ENCODE peak calls at places on chromosomes 2 and 18, in five cellular contexts. P is fibroblast of lung, X is hepatocyte, C is keratinocyte, B is H1. Z is an unnamed sample.

GRCh38 chr2:159287733-159288132 is 1.2 kb upstream of the WDSUB1 start:
- DNase-seq in X (no peak), C (no peak), B (no peak), P (no peak), Z (no peak)

GRCh38 chr18:8052237-8052701 is 485.2 kb downstream of the PTPRM start:
- DNase-seq in B (no peak), C (no peak), X (no peak), P (peak), Z (peak)

GRCh38 chr2:212991120-212991519 is 160.3 kb downstream of the IKZF2 start:
- DNase-seq in X (no peak), C (no peak), P (no peak), B (no peak), Z (no peak)

GRCh38 chr2:169073972-169074751 is 4.8 kb downstream of the DHRS9 start:
- DNase-seq in B (no peak), X (no peak), P (peak), C (no peak), Z (no peak)

GRCh38 chr2:233404227-233404626 is 49.9 kb downstream of the DGKD start:
- DNase-seq in P (no peak), X (no peak), C (peak), B (no peak), Z (peak)

GRCh38 chr2:74947703-74948102 is 10.7 kb upstream of the POLE4 start:
- DNase-seq in C (no peak), B (no peak), X (no peak), P (no peak), Z (no peak)

GRCh38 chr2:115374981-115375380 is 932.5 kb downstream of the DPP10 start:
- DNase-seq in B (no peak), C (no peak), P (no peak), X (no peak), Z (no peak)

GRCh38 chr2:47254464-47254863 is 99.4 kb upstream of the STPG4 start:
- DNase-seq in X (no peak), B (no peak), P (no peak), C (no peak), Z (no peak)

GRCh38 chr2:208326016-208326415 is 60.0 kb downstream of the PIKFYVE start:
- DNase-seq in P (no peak), B (no peak), C (no peak), X (no peak), Z (no peak)

GRCh38 chr2:99424391-99424790 is 65.4 kb downstream of the REV1 start:
- DNase-seq in C (no peak), B (no peak), X (no peak), P (no peak), Z (no peak)

GRCh38 chr2:144307711-144308110 is 212.2 kb downstream of the ZEB2 start:
- DNase-seq in P (no peak), B (no peak), X (no peak), C (no peak), Z (no peak)

GRCh38 chr18:9055185-9055584 is 47.3 kb upstream of the NDUFV2 start:
- DNase-seq in P (peak), C (peak), X (no peak), B (no peak), Z (peak)

GRCh38 chr2:25685741-25686140 is 12.4 kb upstream of the DTNB start:
- DNase-seq in X (no peak), P (no peak), C (no peak), B (no peak), Z (no peak)

GRCh38 chr2:101295895-101296294 is 12.6 kb downstream of the RNF149 start:
- DNase-seq in B (no peak), P (peak), C (no peak), X (no peak), Z (peak)

GRCh38 chr2:171365232-171365631 is 68.6 kb downstream of the METTL8 start:
- DNase-seq in C (peak), X (no peak), P (peak), B (no peak), Z (no peak)

GRCh38 chr2:219254590-219255219 is 987 bp upstream of the TUBA4A start:
- DNase-seq in P (no peak), X (no peak), B (no peak), C (no peak), Z (peak)
- TF ChIP-seq EZH2 in P (no peak), X (no peak), B (peak), C (no peak), Z (no peak)

GRCh38 chr18:10924290-10924689 is 225.1 kb downstream of the PIEZO2 start:
- DNase-seq in X (no peak), P (no peak), C (no peak), B (no peak), Z (no peak)

GRCh38 chr18:10928971-10929373 is 220.4 kb downstream of the PIEZO2 start:
- DNase-seq in B (no peak), C (no peak), X (no peak), P (peak), Z (peak)

GRCh38 chr18:10927980-10928605 is 221.3 kb downstream of the PIEZO2 start:
- DNase-seq in P (peak), X (no peak), C (no peak), B (no peak), Z (peak)

GRCh38 chr18:10927290-10927979 is 221.9 kb downstream of the PIEZO2 start:
- DNase-seq in B (no peak), P (peak), X (no peak), C (no peak), Z (peak)

GRCh38 chr18:10926565-10927194 is 222.7 kb downstream of the PIEZO2 start:
- DNase-seq in B (no peak), P (peak), C (no peak), X (no peak), Z (peak)
- TF ChIP-seq EZH2 in B (no peak), P (no peak), C (no peak), X (no peak), Z (no peak)

GRCh38 chr2:176122633-176123482 is at the start of gene HOXD9:
- DNase-seq in B (no peak), C (no peak), P (no peak), X (no peak), Z (peak)
- TF ChIP-seq EZH2 in B (peak), C (peak), P (peak), X (peak), Z (no peak)

GRCh38 chr2:11239718-11240462 is 84.6 kb downstream of the SLC66A3 start:
- DNase-seq in B (no peak), P (peak), C (no peak), X (peak), Z (peak)
- TF ChIP-seq EZH2 in B (no peak), P (no peak), C (no peak), X (no peak), Z (no peak)

GRCh38 chr2:218783612-218784169 is 1.7 kb downstream of the CYP27A1 start:
- DNase-seq in P (no peak), X (no peak), B (no peak), C (no peak), Z (no peak)

GRCh38 chr2:218785103-218785502 is 3.2 kb downstream of the CYP27A1 start:
- DNase-seq in C (no peak), B (no peak), X (peak), P (no peak), Z (no peak)

GRCh38 chr2:218782529-218782845 is 540 bp downstream of the CYP27A1 start:
- DNase-seq in P (no peak), X (peak), B (no peak), C (no peak), Z (no peak)

GRCh38 chr2:218788529-218789237 is 6.7 kb downstream of the CYP27A1 start:
- DNase-seq in B (no peak), P (no peak), X (no peak), C (no peak), Z (peak)

GRCh38 chr2:218786133-218786532 is 4.2 kb downstream of the CYP27A1 start:
- DNase-seq in C (no peak), X (no peak), B (no peak), P (no peak), Z (no peak)
- TF ChIP-seq EZH2 in C (no peak), X (no peak), B (no peak), P (no peak), Z (no peak)

DNA sequence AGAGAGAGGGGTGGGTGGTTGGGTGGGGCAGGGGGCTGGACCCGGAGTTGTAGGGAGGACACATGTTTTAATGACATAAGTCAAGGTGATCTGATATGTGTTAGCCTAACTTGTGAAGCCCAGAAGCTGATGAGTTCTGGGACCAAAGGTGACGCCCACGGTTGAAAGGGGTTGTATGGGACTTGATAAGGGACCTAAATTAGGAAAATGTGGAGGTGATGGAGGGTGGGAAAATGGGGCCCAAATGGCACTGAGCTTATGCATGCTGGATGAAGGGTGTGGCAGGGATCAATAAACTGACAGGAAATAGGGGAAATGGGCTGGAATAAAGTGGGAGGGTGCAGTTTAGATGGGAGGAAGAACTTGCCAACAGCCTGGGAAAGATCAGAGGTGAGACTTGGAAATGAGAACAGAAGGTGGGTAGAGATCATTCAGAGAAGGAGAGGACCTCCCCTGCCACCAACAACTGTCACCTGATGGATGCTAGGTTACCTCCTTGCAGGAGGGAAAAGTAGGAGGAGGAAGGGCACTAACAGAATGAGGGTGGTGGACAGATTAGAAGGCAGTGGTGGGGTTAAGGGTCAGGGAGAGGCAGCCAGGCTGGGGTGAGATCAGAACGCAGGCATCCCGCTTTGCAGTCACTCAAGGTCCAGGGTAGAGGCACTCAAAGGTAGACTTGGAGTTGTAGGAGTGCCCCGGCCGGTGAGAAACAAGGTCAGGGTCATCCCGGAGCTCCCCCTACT is 15.3 kb downstream of the WNT10A start:
- DNase-seq in P (no peak), B (no peak), C (no peak), X (no peak), Z (no peak)
- TF ChIP-seq EZH2 in P (peak), B (no peak), C (no peak), X (no peak), Z (no peak)

DNA sequence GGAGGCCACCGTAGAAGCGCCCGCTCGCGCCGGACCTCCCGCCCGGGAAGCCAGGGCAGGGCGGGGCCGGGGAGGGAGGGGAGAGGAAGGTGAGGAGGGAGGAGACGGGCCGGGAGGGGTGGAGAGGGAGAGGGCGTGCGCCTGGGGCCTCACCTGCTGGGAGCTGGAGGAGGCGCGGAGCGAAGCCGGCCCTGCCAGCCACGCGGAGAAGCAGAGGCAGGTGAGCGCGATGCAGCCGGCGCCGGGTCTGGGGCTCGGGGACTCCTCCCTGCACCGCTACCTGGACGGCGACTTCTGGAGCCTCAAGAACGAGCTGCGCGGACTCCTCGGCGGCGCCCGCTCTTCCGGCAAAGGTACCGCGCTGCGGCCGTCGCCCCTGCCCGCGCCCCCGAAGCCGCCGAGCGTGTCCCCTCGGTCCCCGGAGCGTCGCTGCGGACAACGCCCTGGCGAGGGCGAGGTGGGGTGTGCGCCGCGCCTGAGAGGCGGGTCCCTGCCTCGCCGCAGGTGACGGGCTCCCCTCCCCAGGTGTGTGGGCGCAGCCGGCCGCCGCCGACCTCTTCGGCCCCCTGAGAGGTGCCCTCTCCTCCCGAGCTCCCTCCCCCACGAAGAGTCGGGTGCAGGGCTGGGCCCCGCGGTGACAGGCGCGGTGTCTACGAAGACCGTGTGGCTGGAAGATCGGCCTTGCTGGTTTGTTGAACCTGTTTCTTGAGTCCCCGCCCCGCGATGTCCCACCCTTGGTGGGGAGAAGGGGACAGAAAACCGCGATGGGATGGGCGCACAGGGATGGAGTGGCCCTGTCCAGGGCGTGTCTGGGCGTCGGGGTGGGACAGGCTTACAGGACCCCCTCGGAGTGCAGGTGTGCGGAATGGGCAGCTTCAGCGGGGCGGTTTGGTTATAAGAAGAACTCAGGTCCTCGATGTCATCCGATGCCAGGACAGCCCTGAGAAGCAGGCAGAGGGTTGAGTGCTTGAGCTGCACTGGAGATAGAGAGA is at the start of gene ACOXL:
- DNase-seq in C (no peak), B (peak), P (no peak), X (peak), Z (no peak)
- TF ChIP-seq EZH2 in C (peak), B (no peak), P (peak), X (peak), Z (peak)

DNA sequence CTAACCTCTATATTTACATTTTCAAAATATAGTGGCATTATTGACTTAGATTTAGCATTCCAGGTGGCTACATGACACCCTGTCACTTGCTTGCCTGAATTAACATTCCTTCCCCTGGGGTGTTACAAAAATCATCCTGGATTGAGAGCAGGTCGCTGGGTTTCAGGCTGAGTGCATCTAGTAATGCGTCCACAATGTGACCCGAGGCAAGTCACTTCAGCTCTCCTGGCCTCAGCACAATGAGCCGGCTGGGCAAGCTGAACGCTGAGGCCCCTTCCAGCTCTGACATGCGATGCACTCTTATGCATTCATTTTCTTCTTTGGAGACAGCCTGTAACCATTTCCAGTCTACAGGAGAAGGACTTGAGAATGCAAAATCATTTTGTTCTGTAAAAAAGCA is 63.1 kb upstream of the CPO start:
- DNase-seq in P (no peak), B (no peak), X (no peak), C (no peak), Z (no peak)
- TF ChIP-seq EZH2 in P (no peak), B (no peak), X (no peak), C (no peak), Z (no peak)

DNA sequence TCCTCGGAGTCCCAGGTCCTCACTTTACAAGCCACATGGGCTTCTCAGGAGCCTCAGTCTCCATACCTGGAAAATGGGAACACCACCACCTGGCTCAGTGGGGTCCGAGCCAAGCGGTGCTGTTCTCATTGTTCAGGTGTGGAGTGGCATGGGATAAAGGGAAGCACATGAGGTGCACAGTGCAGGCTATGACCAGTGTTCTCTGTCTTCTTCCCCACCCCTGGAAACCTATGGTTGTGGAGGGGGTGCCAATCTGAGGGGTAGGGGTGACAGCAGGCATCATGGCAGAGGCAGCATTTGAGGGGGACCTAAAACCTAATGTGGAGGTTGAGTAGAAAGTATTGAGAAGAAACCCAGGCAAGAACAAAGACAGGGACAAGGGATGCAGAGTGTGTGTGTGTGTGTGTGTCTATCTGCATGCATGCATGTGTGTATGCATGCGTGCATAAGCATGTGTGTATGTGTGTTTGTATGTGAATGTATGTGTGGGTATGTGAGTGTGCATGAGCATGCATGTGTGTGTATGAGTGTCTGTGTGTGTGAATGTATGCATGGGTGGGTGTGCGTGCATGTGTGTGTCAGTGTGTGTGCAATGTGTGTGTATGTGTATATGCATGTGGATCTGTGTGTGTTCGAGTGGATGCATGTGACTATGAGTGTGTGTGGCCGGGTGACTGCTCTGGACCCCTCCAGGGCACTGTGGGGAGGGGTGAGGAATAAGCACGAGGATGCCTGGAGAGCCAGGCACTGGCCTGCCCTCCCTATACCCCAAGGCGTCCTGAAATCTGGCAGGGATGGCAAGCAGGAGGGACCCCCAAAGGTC is 4.0 kb downstream of the KIF1A start:
- DNase-seq in P (no peak), X (no peak), B (no peak), C (no peak), Z (no peak)
- TF ChIP-seq EZH2 in P (no peak), X (no peak), B (no peak), C (no peak), Z (no peak)